ENCODE peak calls at places on chromosome 4, in nine cellular contexts. R, J, F, V, O, P, M, U and E are unnamed samples.

GRCh38 chr4:139750099-139750498 is 84.5 kb downstream of the MGST2 start:
- DNase-seq in R (no peak), O (no peak), P (no peak), F (no peak), U (no peak), J (no peak), M (no peak), V (no peak), E (no peak)

GRCh38 chr4:105058177-105058812 is 88.4 kb upstream of the TET2 start:
- DNase-seq in F (no peak), R (no peak), V (no peak), P (no peak), J (no peak), O (no peak), M (no peak), U (peak; percentile 75), E (peak; percentile 94)

GRCh38 chr4:184163813-184164212 is 53.9 kb downstream of the ENPP6 start:
- DNase-seq in M (no peak), O (peak; percentile 41), J (no peak), U (peak; percentile 45), P (no peak), R (peak; percentile 42), F (peak; percentile 77), V (no peak), E (peak; percentile 17)

GRCh38 chr4:21013501-21013900 is 313.2 kb downstream of the PACRGL start:
- DNase-seq in J (no peak), V (no peak), U (peak; percentile 4), F (no peak), O (no peak), M (no peak), R (no peak), P (no peak), E (peak; percentile 63)

GRCh38 chr4:182960228-182960627 is 43.0 kb upstream of the DCTD start:
- DNase-seq in U (no peak), V (no peak), M (no peak), R (no peak), F (no peak), O (no peak), P (no peak), J (no peak), E (no peak)

GRCh38 chr4:92305148-92305877 is 1.5 kb downstream of the GRID2 start:
- DNase-seq in M (peak; percentile 74), V (peak; percentile 53), R (peak; percentile 25), U (peak; percentile 63), P (no peak), J (no peak), O (peak; percentile 17), F (peak; percentile 46), E (no peak)

GRCh38 chr4:82741188-82741587 is 57.4 kb downstream of the SCD5 start:
- DNase-seq in J (no peak), P (no peak), M (no peak), F (peak; percentile 63), R (no peak), U (no peak), V (no peak), O (no peak), E (no peak)

GRCh38 chr4:109256847-109257246 is 45.6 kb downstream of the COL25A1 start:
- DNase-seq in U (no peak), O (no peak), M (no peak), R (no peak), V (no peak), F (no peak), P (no peak), J (no peak), E (no peak)

GRCh38 chr4:40185830-40186664 is 10.8 kb upstream of the RHOH start:
- DNase-seq in P (no peak), F (no peak), O (no peak), R (no peak), M (no peak), J (no peak), U (no peak), V (no peak), E (peak; percentile 30)

GRCh38 chr4:103032575-103032974 is 13.1 kb upstream of the SLC9B1 start:
- DNase-seq in R (no peak), V (no peak), J (no peak), U (peak; percentile 52), P (no peak), M (no peak), O (no peak), F (peak; percentile 52), E (no peak)

GRCh38 chr4:156962551-156962974 is 9.0 kb downstream of the PDGFC start:
- DNase-seq in F (peak; percentile 22), O (no peak), J (no peak), M (no peak), U (peak; percentile 73), R (no peak), P (no peak), V (peak; percentile 53), E (peak; percentile 65)
- H3K27ac ChIP-seq in F (peak overlapping the region; percentile 4), O (no peak overlapping the region), J (no peak overlapping the region), M (peak overlapping the region; percentile 4), U (peak overlapping the region; percentile 60), R (no peak overlapping the region), P (no peak overlapping the region), V (no peak overlapping the region), E (peak overlapping the region; percentile 84)

DNA sequence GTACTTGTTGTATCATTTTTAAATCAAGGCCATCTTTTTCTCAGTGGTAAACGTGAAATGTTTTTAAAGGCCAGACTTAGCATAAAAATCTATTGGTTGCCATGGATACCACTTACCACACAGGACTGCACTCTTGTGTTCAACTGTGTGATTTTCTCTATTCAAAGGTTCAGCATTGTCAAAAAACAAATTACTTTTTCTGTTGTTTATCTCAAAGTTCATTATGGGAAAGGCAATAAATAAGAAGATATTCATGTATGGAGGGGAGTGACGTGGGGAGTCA is 231.0 kb upstream of the GATB start:
- DNase-seq in O (no peak), J (no peak), M (no peak), R (no peak), V (no peak), P (peak; percentile 16), F (no peak), U (no peak), E (no peak)
- H3K27ac ChIP-seq in O (peak overlapping the region; percentile 30), J (no peak overlapping the region), M (no peak overlapping the region), R (peak overlapping the region; percentile 60), V (no peak overlapping the region), P (no peak overlapping the region), F (no peak overlapping the region), U (no peak overlapping the region), E (no peak overlapping the region)

GRCh38 chr4:26141916-26142638 is 178.7 kb upstream of the RBPJ start:
- DNase-seq in M (no peak), P (no peak), R (peak; percentile 38), U (no peak), V (no peak), F (peak; percentile 65), O (peak; percentile 12), J (no peak), E (peak; percentile 10)
- H3K27ac ChIP-seq in M (no peak overlapping the region), P (no peak overlapping the region), R (peak overlapping the region; percentile 57), U (no peak overlapping the region), V (no peak overlapping the region), F (no peak overlapping the region), O (no peak overlapping the region), J (no peak overlapping the region), E (no peak overlapping the region)

GRCh38 chr4:86452323-86452995 is 92.6 kb upstream of the MAPK10 start:
- DNase-seq in F (no peak), P (no peak), U (no peak), R (no peak), M (no peak), V (peak; percentile 33), O (peak; percentile 12), J (no peak), E (no peak)
- H3K27ac ChIP-seq in F (no peak overlapping the region), P (no peak overlapping the region), U (no peak overlapping the region), R (peak overlapping the region; percentile 61), M (no peak overlapping the region), V (peak overlapping the region; percentile 30), O (peak overlapping the region; percentile 78), J (no peak overlapping the region), E (no peak overlapping the region)

DNA sequence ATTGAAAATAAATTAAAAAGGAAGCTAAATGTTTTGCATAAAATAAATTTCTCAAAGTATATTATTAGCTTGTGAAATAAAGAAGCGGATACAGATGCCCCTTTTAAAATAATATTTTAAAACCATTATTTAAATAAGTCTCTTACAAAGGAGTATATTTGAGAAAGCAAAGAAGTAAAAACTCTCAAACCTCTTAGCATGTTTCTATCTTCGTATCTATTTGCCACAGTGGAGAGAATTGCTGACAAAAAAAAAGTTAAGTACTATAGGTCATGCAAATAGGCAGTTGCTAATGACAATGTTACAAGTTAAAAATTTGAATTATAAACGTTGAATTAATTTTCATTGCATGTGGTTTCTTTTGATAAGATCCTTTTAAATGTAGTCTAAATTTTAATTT is 44.5 kb upstream of the PDGFRA start:
- DNase-seq in R (no peak), O (no peak), J (no peak), P (no peak), U (no peak), M (no peak), F (no peak), V (no peak), E (no peak)
- H3K27ac ChIP-seq in R (no peak overlapping the region), O (no peak overlapping the region), J (no peak overlapping the region), P (no peak overlapping the region), U (no peak overlapping the region), M (no peak overlapping the region), F (no peak overlapping the region), V (no peak overlapping the region), E (no peak overlapping the region)

GRCh38 chr4:153466637-153467153 is 535 bp downstream of the TMEM131L start:
- DNase-seq in R (no peak), V (peak; percentile 47), M (no peak), P (no peak), J (peak; percentile 49), O (peak; percentile 21), F (no peak), U (no peak), E (no peak)

GRCh38 chr4:153465922-153466636 is at the start of gene TMEM131L:
- DNase-seq in R (peak; percentile 71), P (peak; percentile 74), U (peak; percentile 53), J (peak; percentile 65), F (peak; percentile 82), O (peak; percentile 60), M (no peak), V (peak; percentile 74), E (peak; percentile 59)

GRCh38 chr4:153464068-153464467 is 2.1 kb upstream of the TMEM131L start:
- DNase-seq in M (no peak), R (no peak), J (no peak), F (no peak), V (no peak), O (no peak), P (no peak), U (peak; percentile 12), E (no peak)

GRCh38 chr4:153465145-153465544 is 1.0 kb upstream of the TMEM131L start:
- DNase-seq in V (no peak), O (no peak), J (no peak), F (no peak), M (no peak), R (no peak), U (no peak), P (no peak), E (no peak)

DNA sequence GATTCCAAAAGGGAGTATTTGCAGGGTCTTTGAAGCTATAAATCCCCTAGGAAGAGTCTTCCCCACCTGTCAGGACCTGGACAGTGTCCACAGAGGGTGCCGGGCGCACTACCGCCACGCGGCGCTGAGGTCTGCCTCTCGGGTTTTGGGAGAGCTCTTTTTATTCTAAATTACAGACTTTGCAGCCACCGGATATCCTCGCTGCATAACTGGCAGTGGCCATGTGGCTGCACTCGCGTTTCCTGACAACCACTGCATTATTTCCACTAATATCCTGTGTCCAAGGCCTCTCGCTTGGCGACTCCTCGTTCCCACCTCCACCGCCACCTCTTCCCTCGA is 608 bp upstream of the TMEM131L start:
- DNase-seq in P (no peak), R (peak; percentile 51), M (no peak), F (peak; percentile 78), V (peak; percentile 65), U (peak; percentile 47), O (peak; percentile 63), J (peak; percentile 32), E (no peak)
- H3K27ac ChIP-seq in P (peak overlapping the region; percentile 53), R (peak overlapping the region; percentile 90), M (peak overlapping the region; percentile 39), F (peak overlapping the region; percentile 79), V (no peak overlapping the region), U (peak overlapping the region; percentile 71), O (peak overlapping the region; percentile 89), J (peak overlapping the region; percentile 52), E (peak overlapping the region; percentile 66)